ENCODE peak calls at places on chromosomes 5 and 9, in ten cellular contexts. M is BE2C; S is tibial nerve; Y is lower lobe of right lung; Q is spleen; N is left ventricle myocardium inferior; C is endothelial cell; U is CD8-positive, alpha-beta T cell; L is body of pancreas; A is mesothelial cell of epicardium. R is an unnamed sample.

GRCh38 chr5:146068977-146069779 is 36.2 kb downstream of the PLAC8L1 start:
- DNase-seq in M (no peak), S (no peak), Y (no peak), Q (no peak), N (no peak), C (no peak), U (no peak), L (no peak), A (no peak), R (no peak)

GRCh38 chr5:116575635-116576042 is 1.0 kb upstream of the SEMA6A start:
- DNase-seq in M (peak; percentile 35), S (no peak), Y (no peak), Q (peak; percentile 78), N (no peak), C (peak; percentile 33), U (no peak), L (peak; percentile 28), A (peak; percentile 55), R (no peak)

GRCh38 chr9:65409471-65409980 is 124.5 kb upstream of the FOXD4L5 start:
- DNase-seq in M (no peak), S (no peak), Y (no peak), Q (peak; percentile 47), N (no peak), C (no peak), U (no peak), L (no peak), A (no peak), R (no peak)

GRCh38 chr5:94830520-94830919 is 212.1 kb downstream of the SLF1 start:
- DNase-seq in M (peak; percentile 10), S (no peak), Y (no peak), Q (no peak), N (no peak), C (no peak), U (no peak), L (no peak), A (no peak), R (peak; percentile 14)

GRCh38 chr5:42889311-42889933 is 77.7 kb upstream of the SELENOP start:
- DNase-seq in M (peak; percentile 73), S (peak; percentile 74), Y (peak; percentile 63), Q (no peak), N (peak; percentile 60), C (peak; percentile 80), U (peak; percentile 59), L (peak; percentile 86), A (peak; percentile 75), R (peak; percentile 80)

GRCh38 chr9:134128727-134129679 is 6.9 kb upstream of the WDR5 start:
- DNase-seq in M (no peak), S (peak; percentile 57), Y (no peak), Q (peak; percentile 77), N (no peak), C (no peak), U (no peak), L (no peak), A (no peak), R (no peak)

GRCh38 chr5:95959051-95959963 is 2.3 kb downstream of the ELL2 start:
- DNase-seq in M (no peak), S (no peak), Y (no peak), Q (no peak), N (no peak), C (no peak), U (no peak), L (no peak), A (no peak), R (peak; percentile 39)

GRCh38 chr5:139177809-139178581 is 20.2 kb downstream of the SIL1 start:
- DNase-seq in M (peak; percentile 62), S (no peak), Y (no peak), Q (no peak), N (peak; percentile 68), C (no peak), U (no peak), L (peak; percentile 71), A (no peak), R (peak; percentile 39)

GRCh38 chr5:109063223-109063622 is 315.5 kb downstream of the FER start:
- DNase-seq in M (no peak), S (no peak), Y (no peak), Q (no peak), N (no peak), C (no peak), U (no peak), L (no peak), A (no peak), R (peak; percentile 73)

GRCh38 chr9:94909250-94909894 is 182.9 kb downstream of the AOPEP start:
- DNase-seq in M (no peak), S (no peak), Y (no peak), Q (no peak), N (no peak), C (no peak), U (no peak), L (no peak), A (no peak), R (no peak)

GRCh38 chr9:131397100-131397790 is 3.4 kb downstream of the PRRC2B start:
- DNase-seq in M (no peak), S (no peak), Y (no peak), Q (no peak), N (no peak), C (no peak), U (no peak), L (no peak), A (no peak), R (peak; percentile 36)

GRCh38 chr9:115296831-115297565 is 179.0 kb upstream of the TNC start:
- DNase-seq in M (no peak), S (no peak), Y (no peak), Q (no peak), N (no peak), C (no peak), U (no peak), L (no peak), A (no peak), R (no peak)

GRCh38 chr5:120817044-120817985 is 353.2 kb downstream of the PRR16 start:
- DNase-seq in M (peak; percentile 57), S (no peak), Y (no peak), Q (no peak), N (no peak), C (peak; percentile 16), U (no peak), L (no peak), A (no peak), R (peak; percentile 21)

GRCh38 chr9:75739884-75740611 is 150.4 kb upstream of the PCSK5 start:
- DNase-seq in M (no peak), S (no peak), Y (no peak), Q (no peak), N (peak; percentile 18), C (no peak), U (no peak), L (no peak), A (no peak), R (no peak)

GRCh38 chr9:110081395-110081794 is 126.6 kb downstream of the C9orf152 start:
- DNase-seq in M (no peak), S (no peak), Y (no peak), Q (no peak), N (no peak), C (peak; percentile 19), U (no peak), L (no peak), A (no peak), R (peak; percentile 67)

GRCh38 chr5:134554319-134555222 is 29.1 kb downstream of the JADE2 start:
- DNase-seq in M (peak; percentile 88), S (peak; percentile 42), Y (peak; percentile 55), Q (no peak), N (peak; percentile 73), C (no peak), U (peak; percentile 25), L (no peak), A (no peak), R (peak; percentile 96)

GRCh38 chr5:100900142-100900795 is 2.8 kb downstream of the ST8SIA4 start:
- DNase-seq in M (peak; percentile 47), S (no peak), Y (peak; percentile 61), Q (peak; percentile 88), N (peak; percentile 26), C (peak; percentile 52), U (peak; percentile 37), L (no peak), A (peak; percentile 39), R (peak; percentile 23)

GRCh38 chr9:87850405-87850804 is 32.3 kb upstream of the SPATA31E1 start:
- DNase-seq in M (no peak), S (no peak), Y (no peak), Q (no peak), N (no peak), C (no peak), U (no peak), L (no peak), A (peak; percentile 6), R (peak; percentile 89)

GRCh38 chr9:32723801-32724200 is 59.5 kb upstream of the TMEM215 start:
- DNase-seq in M (no peak), S (no peak), Y (no peak), Q (no peak), N (no peak), C (no peak), U (no peak), L (no peak), A (no peak), R (no peak)

GRCh38 chr5:14016549-14016948 is 72.1 kb upstream of the DNAH5 start:
- DNase-seq in M (no peak), S (no peak), Y (no peak), Q (no peak), N (no peak), C (no peak), U (no peak), L (no peak), A (no peak), R (no peak)

GRCh38 chr5:14019768-14020167 is 75.3 kb upstream of the DNAH5 start:
- DNase-seq in M (no peak), S (no peak), Y (no peak), Q (no peak), N (no peak), C (no peak), U (no peak), L (no peak), A (no peak), R (no peak)

GRCh38 chr5:14017904-14018303 is 73.4 kb upstream of the DNAH5 start:
- DNase-seq in M (no peak), S (no peak), Y (no peak), Q (no peak), N (no peak), C (no peak), U (no peak), L (no peak), A (no peak), R (no peak)
- TF ChIP-seq CTCF in M (no peak), S (no peak), Y (no peak), Q (no peak), N (no peak), C (no peak), U (no peak), L (no peak), A (no peak), R (no peak)

GRCh38 chr9:84670106-84670800 is 724 bp downstream of the NTRK2 start:
- DNase-seq in M (no peak), S (no peak), Y (no peak), Q (peak; percentile 72), N (peak; percentile 30), C (peak; percentile 30), U (no peak), L (peak; percentile 25), A (peak; percentile 46), R (no peak)
- TF ChIP-seq CTCF in M (no peak), S (no peak), Y (no peak), Q (no peak), N (no peak), C (no peak), U (no peak), L (no peak), A (peak; percentile 14), R (no peak)

GRCh38 chr5:127757576-127757975 is 54.4 kb downstream of the CCDC192 start:
- DNase-seq in M (no peak), S (no peak), Y (no peak), Q (no peak), N (no peak), C (peak; percentile 43), U (no peak), L (peak; percentile 23), A (no peak), R (peak; percentile 81)
- TF ChIP-seq CTCF in M (peak; percentile 31), S (peak; percentile 21), Y (peak; percentile 44), Q (no peak), N (peak; percentile 65), C (no peak), U (no peak), L (peak; percentile 59), A (no peak), R (peak; percentile 57)

GRCh38 chr9:96217756-96218693 is 84.0 kb downstream of the HSD17B3 start:
- DNase-seq in M (peak; percentile 83), S (peak; percentile 59), Y (peak; percentile 77), Q (peak; percentile 91), N (peak; percentile 82), C (peak; percentile 90), U (peak; percentile 82), L (peak; percentile 84), A (peak; percentile 96), R (peak; percentile 61)
- TF ChIP-seq CTCF in M (peak; percentile 86), S (peak; percentile 98), Y (peak; percentile 98), Q (peak; percentile 91), N (peak; percentile 98), C (peak; percentile 99), U (peak; percentile 98), L (peak; percentile 95), A (peak; percentile 99), R (peak; percentile 90)